ENCODE peak calls at places on chromosome 3, in nine cellular contexts. Q is AG04450, U is upper lobe of right lung, D is lower lobe of right lung, V is heart right ventricle, B is lung, S is uterus, L is tibial nerve, I is right cardiac atrium. W is an unnamed sample.
A peak's percentile ranks its signal among the peaks of the same experiment; 100 is the strongest.

GRCh38 chr3:49484471-49484870 is 14.4 kb downstream of the DAG1 start:
- DNase-seq in B (no peak), Q (no peak), U (no peak), I (peak; percentile 7), S (no peak), V (no peak), D (no peak), L (no peak), W (no peak)

GRCh38 chr3:142680710-142681109 is 43.1 kb upstream of the TRPC1 start:
- DNase-seq in U (no peak), S (no peak), I (no peak), B (no peak), L (no peak), D (no peak), V (no peak), Q (no peak), W (no peak)

GRCh38 chr3:149920119-149920518 is 50.6 kb downstream of the PFN2 start:
- DNase-seq in V (no peak), B (no peak), U (no peak), S (no peak), L (no peak), I (no peak), Q (no peak), D (no peak), W (no peak)

GRCh38 chr3:143203848-143204247 is 84.3 kb downstream of the CHST2 start:
- DNase-seq in B (no peak), Q (no peak), I (no peak), L (no peak), S (no peak), D (no peak), V (no peak), U (no peak), W (no peak)

GRCh38 chr3:15164356-15164755 is 41.7 kb upstream of the CAPN7 start:
- DNase-seq in U (no peak), I (no peak), L (no peak), S (no peak), D (no peak), V (no peak), Q (no peak), B (no peak), W (no peak)

GRCh38 chr3:65596511-65597224 is 442.1 kb downstream of the MAGI1 start:
- DNase-seq in B (no peak), V (no peak), S (no peak), U (no peak), Q (no peak), L (no peak), D (no peak), I (no peak), W (peak; percentile 21)

GRCh38 chr3:148360046-148360445 is 337.7 kb upstream of the AGTR1 start:
- DNase-seq in U (no peak), B (no peak), V (no peak), L (no peak), D (no peak), Q (peak; percentile 38), I (no peak), S (no peak), W (no peak)

GRCh38 chr3:71050521-71051258 is 532.8 kb downstream of the FOXP1 start:
- DNase-seq in B (no peak), D (no peak), I (no peak), S (no peak), V (no peak), Q (no peak), U (no peak), L (no peak), W (no peak)

GRCh38 chr3:116423365-116423764 is 21.9 kb downstream of the LSAMP start:
- DNase-seq in V (no peak), D (no peak), Q (no peak), I (no peak), S (no peak), B (no peak), L (no peak), U (no peak), W (peak; percentile 47)

GRCh38 chr3:126415661-126416591 is 21.2 kb downstream of the CFAP100 start:
- DNase-seq in I (no peak), B (no peak), V (no peak), L (no peak), D (no peak), Q (no peak), U (peak; percentile 58), S (no peak), W (no peak)

GRCh38 chr3:143190101-143190500 is 70.5 kb downstream of the CHST2 start:
- DNase-seq in Q (no peak), V (no peak), S (no peak), B (no peak), D (no peak), I (no peak), U (no peak), L (no peak), W (no peak)

GRCh38 chr3:114213669-114214541 is 23.5 kb downstream of the ZNF80 start:
- DNase-seq in L (peak; percentile 12), B (no peak), U (no peak), V (no peak), I (no peak), S (no peak), D (peak; percentile 46), Q (peak; percentile 10), W (peak; percentile 30)

GRCh38 chr3:102715030-102715697 is 280.3 kb downstream of the ZPLD1 start:
- DNase-seq in Q (no peak), U (no peak), V (no peak), I (no peak), L (no peak), S (no peak), B (no peak), D (no peak), W (no peak)

GRCh38 chr3:128173241-128173640 is 20.0 kb downstream of the EEFSEC start:
- DNase-seq in B (no peak), V (no peak), Q (no peak), L (no peak), S (no peak), D (no peak), U (no peak), I (no peak), W (no peak)

GRCh38 chr3:198081421-198081844 is 121.4 kb downstream of the LMLN start:
- DNase-seq in B (no peak), S (no peak), D (no peak), V (peak; percentile 13), L (no peak), I (peak; percentile 13), Q (no peak), U (no peak), W (no peak)

GRCh38 chr3:175150812-175151411 is 291.8 kb downstream of the NAALADL2 start:
- DNase-seq in I (no peak), D (no peak), B (no peak), Q (no peak), L (no peak), V (no peak), U (no peak), S (no peak), W (no peak)

GRCh38 chr3:186367631-186368030 is 5.6 kb upstream of the DGKG start:
- DNase-seq in B (no peak), D (no peak), Q (no peak), S (no peak), L (no peak), U (no peak), I (no peak), V (no peak), W (no peak)

GRCh38 chr3:52983336-52983807 is 62.5 kb downstream of the SFMBT1 start:
- DNase-seq in U (no peak), I (no peak), L (peak; percentile 19), V (no peak), D (no peak), B (no peak), Q (no peak), S (no peak), W (no peak)

GRCh38 chr3:170876537-170876936 is 6.5 kb upstream of the RPL22L1 start:
- DNase-seq in B (no peak), V (no peak), Q (no peak), L (no peak), S (no peak), D (no peak), I (no peak), U (no peak), W (no peak)

GRCh38 chr3:173027429-173027828 is 113.6 kb downstream of the SPATA16 start:
- DNase-seq in L (no peak), V (no peak), Q (no peak), S (no peak), I (no peak), U (no peak), B (no peak), D (no peak), W (no peak)

GRCh38 chr3:32176989-32177701 is 61.3 kb upstream of the CMTM8 start:
- DNase-seq in L (peak; percentile 80), B (peak; percentile 49), V (no peak), U (no peak), S (no peak), D (no peak), I (no peak), Q (no peak), W (no peak)

GRCh38 chr3:180680097-180680430 is 775 bp upstream of the CCDC39 start:
- DNase-seq in I (no peak), S (no peak), L (peak; percentile 5), V (no peak), D (no peak), U (no peak), Q (no peak), B (peak; percentile 31), W (peak; percentile 40)
- H3K4me3 ChIP-seq in I (peak overlapping the region; percentile 79), S (peak overlapping the region; percentile 48), L (peak overlapping the region; percentile 66), V (peak overlapping the region; percentile 70), D (peak overlapping the region; percentile 66), U (peak overlapping the region; percentile 59), Q (peak overlapping the region; percentile 77), B (peak overlapping the region; percentile 16), W (peak overlapping the region; percentile 73)

DNA sequence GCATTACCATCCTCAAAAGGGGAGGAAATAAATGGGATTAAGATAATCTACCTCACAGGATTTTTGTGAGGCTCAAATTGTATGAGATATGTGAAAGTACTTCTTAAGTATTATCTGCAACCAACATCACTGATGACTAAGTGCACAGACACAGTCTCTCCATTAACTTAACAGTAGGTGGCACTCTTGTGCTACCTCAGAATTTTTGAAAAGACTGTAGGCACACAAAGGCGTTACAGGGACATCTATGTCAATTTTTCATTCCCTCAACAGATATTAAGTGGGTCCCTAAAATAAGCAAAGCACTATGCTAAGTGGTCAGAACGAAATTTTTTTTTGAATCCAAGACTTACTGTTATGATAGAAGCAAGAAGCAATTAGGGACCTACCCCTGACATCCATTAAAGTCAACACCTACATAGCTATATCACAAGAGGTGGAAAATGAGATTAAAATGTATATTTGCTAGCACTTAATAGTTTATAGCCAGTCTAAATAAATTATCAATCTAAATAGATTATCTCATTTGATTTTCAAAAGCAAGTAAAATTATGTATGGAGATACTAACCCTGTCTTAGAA is 52.9 kb downstream of the RYK start:
- DNase-seq in V (no peak), B (no peak), U (no peak), I (no peak), Q (peak; percentile 44), S (no peak), L (no peak), D (no peak), W (no peak)
- H3K27ac ChIP-seq in V (no peak overlapping the region), B (no peak overlapping the region), U (no peak overlapping the region), I (no peak overlapping the region), Q (no peak overlapping the region), S (no peak overlapping the region), L (no peak overlapping the region), D (no peak overlapping the region), W (no peak overlapping the region)

GRCh38 chr3:154656496-154656895 is 226.5 kb upstream of the GPR149 start:
- DNase-seq in S (no peak), Q (no peak), D (no peak), L (no peak), I (no peak), B (no peak), U (no peak), V (no peak), W (no peak)
- H3K4me3 ChIP-seq in S (no peak overlapping the region), Q (no peak overlapping the region), D (no peak overlapping the region), L (no peak overlapping the region), I (no peak overlapping the region), B (no peak overlapping the region), U (no peak overlapping the region), V (no peak overlapping the region), W (no peak overlapping the region)

GRCh38 chr3:194537732-194538247 is 51.0 kb upstream of the ATP13A3 start:
- DNase-seq in L (no peak), B (peak; percentile 48), V (no peak), Q (no peak), S (no peak), U (no peak), I (no peak), D (no peak), W (no peak)
- H3K27ac ChIP-seq in L (peak overlapping the region; percentile 2), B (peak overlapping the region; percentile 15), V (no peak overlapping the region), Q (no peak overlapping the region), S (no peak overlapping the region), U (no peak overlapping the region), I (no peak overlapping the region), D (peak overlapping the region; percentile 25), W (no peak overlapping the region)